ENCODE peak calls at places on chromosomes 2 and 18, in five cellular contexts. One of them, this sample, is unnamed.

GRCh38 chr18:67199993-67200617 is 316.4 kb downstream of the DSEL start:
- DNase-seq in OCI-LY7: peak
- DNase-seq in Daoy: peak
- DNase-seq in fibroblast of lung: peak
- DNase-seq in Jurkat, Clone E6-1: peak
- DNase-seq in this sample: peak

GRCh38 chr18:37861981-37862380 is 296.4 kb upstream of the CELF4 start:
- DNase-seq in OCI-LY7: no peak
- DNase-seq in Daoy: no peak
- DNase-seq in fibroblast of lung: no peak
- DNase-seq in Jurkat, Clone E6-1: no peak
- DNase-seq in this sample: no peak

GRCh38 chr18:8724452-8724851 is 19.1 kb downstream of the MTCL1 start:
- DNase-seq in OCI-LY7: no peak
- DNase-seq in Daoy: no peak
- DNase-seq in fibroblast of lung: no peak
- DNase-seq in Jurkat, Clone E6-1: no peak
- DNase-seq in this sample: no peak

GRCh38 chr2:100742884-100743283 is 77.1 kb upstream of the NPAS2 start:
- DNase-seq in OCI-LY7: no peak
- DNase-seq in Daoy: peak
- DNase-seq in fibroblast of lung: peak
- DNase-seq in Jurkat, Clone E6-1: no peak
- DNase-seq in this sample: peak

GRCh38 chr2:200787351-200788128 is 24.2 kb upstream of the BZW1 start:
- DNase-seq in OCI-LY7: no peak
- DNase-seq in Daoy: peak
- DNase-seq in fibroblast of lung: peak
- DNase-seq in Jurkat, Clone E6-1: no peak
- DNase-seq in this sample: peak

GRCh38 chr2:218831378-218831990 is at the start of gene PRKAG3:
- DNase-seq in OCI-LY7: no peak
- DNase-seq in Daoy: no peak
- DNase-seq in fibroblast of lung: no peak
- DNase-seq in Jurkat, Clone E6-1: no peak
- DNase-seq in this sample: no peak

GRCh38 chr2:101187131-101187530 is 35.9 kb upstream of the TBC1D8 start:
- DNase-seq in OCI-LY7: no peak
- DNase-seq in Daoy: no peak
- DNase-seq in fibroblast of lung: no peak
- DNase-seq in Jurkat, Clone E6-1: no peak
- DNase-seq in this sample: no peak

GRCh38 chr18:32048507-32049091 is 30.0 kb downstream of the RNF125 start:
- DNase-seq in OCI-LY7: peak
- DNase-seq in Daoy: no peak
- DNase-seq in fibroblast of lung: peak
- DNase-seq in Jurkat, Clone E6-1: no peak
- DNase-seq in this sample: peak

GRCh38 chr2:150669492-150669891 is 182.0 kb upstream of the RND3 start:
- DNase-seq in OCI-LY7: no peak
- DNase-seq in Daoy: no peak
- DNase-seq in fibroblast of lung: no peak
- DNase-seq in Jurkat, Clone E6-1: no peak
- DNase-seq in this sample: no peak

GRCh38 chr2:163662141-163662780 is 73.5 kb downstream of the FIGN start:
- DNase-seq in OCI-LY7: no peak
- DNase-seq in Daoy: no peak
- DNase-seq in fibroblast of lung: no peak
- DNase-seq in Jurkat, Clone E6-1: no peak
- DNase-seq in this sample: peak

GRCh38 chr2:110931648-110932047 is 189.1 kb upstream of the BCL2L11 start:
- DNase-seq in OCI-LY7: no peak
- DNase-seq in Daoy: no peak
- DNase-seq in fibroblast of lung: peak
- DNase-seq in Jurkat, Clone E6-1: no peak
- DNase-seq in this sample: peak

GRCh38 chr2:45898819-45899218 is 247.3 kb downstream of the PRKCE start:
- DNase-seq in OCI-LY7: no peak
- DNase-seq in Daoy: no peak
- DNase-seq in fibroblast of lung: no peak
- DNase-seq in Jurkat, Clone E6-1: no peak
- DNase-seq in this sample: no peak

GRCh38 chr2:57720728-57721627 is 325.6 kb upstream of the VRK2 start:
- DNase-seq in OCI-LY7: peak
- DNase-seq in Daoy: peak
- DNase-seq in fibroblast of lung: peak
- DNase-seq in Jurkat, Clone E6-1: peak
- DNase-seq in this sample: peak

GRCh38 chr2:233865838-233866237 is 2.3 kb downstream of the MSL3B start:
- DNase-seq in OCI-LY7: peak
- DNase-seq in Daoy: no peak
- DNase-seq in fibroblast of lung: no peak
- DNase-seq in Jurkat, Clone E6-1: peak
- DNase-seq in this sample: no peak

GRCh38 chr18:8165095-8165494 is 444.1 kb upstream of the RAB12 start:
- DNase-seq in OCI-LY7: no peak
- DNase-seq in Daoy: no peak
- DNase-seq in fibroblast of lung: no peak
- DNase-seq in Jurkat, Clone E6-1: no peak
- DNase-seq in this sample: no peak

GRCh38 chr18:28735731-28736130 is 558.8 kb upstream of the CDH2 start:
- DNase-seq in OCI-LY7: no peak
- DNase-seq in Daoy: peak
- DNase-seq in fibroblast of lung: peak
- DNase-seq in Jurkat, Clone E6-1: no peak
- DNase-seq in this sample: peak

GRCh38 chr2:238602223-238602945 is 175.7 kb downstream of the ASB1 start:
- DNase-seq in OCI-LY7: no peak
- DNase-seq in Daoy: no peak
- DNase-seq in fibroblast of lung: peak
- DNase-seq in Jurkat, Clone E6-1: no peak
- DNase-seq in this sample: peak

GRCh38 chr18:24362757-24363156 is 34.9 kb downstream of the OSBPL1A start:
- DNase-seq in OCI-LY7: no peak
- DNase-seq in Daoy: no peak
- DNase-seq in fibroblast of lung: no peak
- DNase-seq in Jurkat, Clone E6-1: no peak
- DNase-seq in this sample: peak

GRCh38 chr2:172972005-172972619 is 103.5 kb upstream of the MAP3K20 start:
- DNase-seq in OCI-LY7: peak
- DNase-seq in Daoy: peak
- DNase-seq in fibroblast of lung: peak
- DNase-seq in Jurkat, Clone E6-1: peak
- DNase-seq in this sample: peak

GRCh38 chr2:162890690-162891311 is 52.2 kb upstream of the KCNH7 start:
- DNase-seq in OCI-LY7: peak
- DNase-seq in Daoy: peak
- DNase-seq in fibroblast of lung: peak
- DNase-seq in Jurkat, Clone E6-1: peak
- DNase-seq in this sample: peak

GRCh38 chr18:79625195-79625923 is 54.2 kb upstream of the CTDP1 start:
- DNase-seq in OCI-LY7: peak
- DNase-seq in Daoy: no peak
- DNase-seq in fibroblast of lung: no peak
- DNase-seq in Jurkat, Clone E6-1: no peak
- DNase-seq in this sample: peak

GRCh38 chr2:128819092-128819491 is 500.4 kb upstream of the HS6ST1 start:
- DNase-seq in OCI-LY7: no peak
- DNase-seq in Daoy: no peak
- DNase-seq in fibroblast of lung: no peak
- DNase-seq in Jurkat, Clone E6-1: no peak
- DNase-seq in this sample: no peak

GRCh38 chr2:121888189-121888557 is 132.7 kb downstream of the TSN start:
- DNase-seq in OCI-LY7: peak
- DNase-seq in Daoy: peak
- DNase-seq in fibroblast of lung: no peak
- DNase-seq in Jurkat, Clone E6-1: peak
- DNase-seq in this sample: no peak

GRCh38 chr2:71453404-71454220 is at the start of gene DYSF:
- DNase-seq in OCI-LY7: no peak
- DNase-seq in Daoy: no peak
- DNase-seq in fibroblast of lung: peak
- DNase-seq in Jurkat, Clone E6-1: no peak
- DNase-seq in this sample: peak

GRCh38 chr2:44169155-44169898 is 652 bp downstream of the PPM1B start:
- DNase-seq in OCI-LY7: peak
- DNase-seq in Daoy: peak
- DNase-seq in fibroblast of lung: peak
- DNase-seq in Jurkat, Clone E6-1: peak
- DNase-seq in this sample: peak

GRCh38 chr2:20381457-20381856 is 30.8 kb upstream of the PUM2 start:
- DNase-seq in OCI-LY7: no peak
- DNase-seq in Daoy: peak
- DNase-seq in fibroblast of lung: peak
- DNase-seq in Jurkat, Clone E6-1: no peak
- DNase-seq in this sample: peak

GRCh38 chr2:12982149-12982584 is 265.4 kb downstream of the TRIB2 start:
- DNase-seq in OCI-LY7: no peak
- DNase-seq in Daoy: no peak
- DNase-seq in fibroblast of lung: peak
- DNase-seq in Jurkat, Clone E6-1: no peak
- DNase-seq in this sample: peak

GRCh38 chr2:45885111-45885685 is 233.7 kb downstream of the PRKCE start:
- DNase-seq in OCI-LY7: no peak
- DNase-seq in Daoy: no peak
- DNase-seq in fibroblast of lung: peak
- DNase-seq in Jurkat, Clone E6-1: no peak
- DNase-seq in this sample: no peak

GRCh38 chr2:30947686-30948085 is 140.4 kb upstream of the CAPN13 start:
- DNase-seq in OCI-LY7: no peak
- DNase-seq in Daoy: no peak
- DNase-seq in fibroblast of lung: no peak
- DNase-seq in Jurkat, Clone E6-1: no peak
- DNase-seq in this sample: no peak

GRCh38 chr2:178917555-178917954 is 110.3 kb upstream of the TTN start:
- DNase-seq in OCI-LY7: no peak
- DNase-seq in Daoy: no peak
- DNase-seq in fibroblast of lung: no peak
- DNase-seq in Jurkat, Clone E6-1: no peak
- DNase-seq in this sample: no peak

GRCh38 chr2:13040043-13040442 is 323.3 kb downstream of the TRIB2 start:
- DNase-seq in OCI-LY7: no peak
- DNase-seq in Daoy: no peak
- DNase-seq in fibroblast of lung: no peak
- DNase-seq in Jurkat, Clone E6-1: no peak
- DNase-seq in this sample: no peak

GRCh38 chr2:67733517-67733916 is 329.3 kb downstream of the C1D start:
- DNase-seq in OCI-LY7: peak
- DNase-seq in Daoy: peak
- DNase-seq in fibroblast of lung: peak
- DNase-seq in Jurkat, Clone E6-1: peak
- DNase-seq in this sample: no peak

GRCh38 chr2:26745609-26746327 is 18.3 kb upstream of the SLC35F6 start:
- DNase-seq in OCI-LY7: peak
- DNase-seq in Daoy: peak
- DNase-seq in fibroblast of lung: peak
- DNase-seq in Jurkat, Clone E6-1: peak
- DNase-seq in this sample: peak

This sample was measured in IMR-90.